ENCODE peak calls at places on chromosomes 11 and 22, in nine cellular contexts. S is uterus, N is WTC11, X is left lung, C is cardiac fibroblast, G is fibroblast of villous mesenchyme, M is progenitor cell of endocrine pancreas, W is thoracic aorta, T is endothelial cell of umbilical vein. I is an unnamed sample.

GRCh38 chr22:36739185-36739584 is 35.6 kb upstream of the CACNG2 start:
- DNase-seq in S (no peak), N (no peak), X (no peak), C (no peak), G (no peak), M (peak), W (no peak), T (no peak), I (no peak)

GRCh38 chr11:115990004-115990447 is 485.8 kb upstream of the CADM1 start:
- DNase-seq in S (no peak), N (peak), X (no peak), C (no peak), G (no peak), M (no peak), W (no peak), T (no peak), I (no peak)

GRCh38 chr11:115524572-115524971 is 20.4 kb upstream of the CADM1 start:
- DNase-seq in S (no peak), N (no peak), X (no peak), C (no peak), G (no peak), M (no peak), W (no peak), T (no peak), I (no peak)

GRCh38 chr11:130407978-130408377 is 20.4 kb downstream of the ADAMTS8 start:
- DNase-seq in S (peak), N (no peak), X (no peak), C (peak), G (peak), M (no peak), W (peak), T (no peak), I (peak)

GRCh38 chr11:19493446-19493845 is 219.2 kb upstream of the NAV2 start:
- DNase-seq in S (no peak), N (no peak), X (no peak), C (no peak), G (no peak), M (no peak), W (no peak), T (no peak), I (no peak)

GRCh38 chr11:6855971-6856542 is 6.8 kb upstream of the OR10A2 start:
- DNase-seq in S (no peak), N (no peak), X (no peak), C (peak), G (peak), M (no peak), W (no peak), T (no peak), I (peak)

GRCh38 chr11:20310137-20310536 is 53.4 kb upstream of the HTATIP2 start:
- DNase-seq in S (no peak), N (no peak), X (no peak), C (no peak), G (no peak), M (no peak), W (no peak), T (no peak), I (peak)

GRCh38 chr11:128359515-128359914 is 227.8 kb downstream of the ETS1 start:
- DNase-seq in S (no peak), N (no peak), X (no peak), C (peak), G (peak), M (no peak), W (no peak), T (peak), I (peak)

GRCh38 chr11:112455791-112456190 is 195.1 kb upstream of the PLET1 start:
- DNase-seq in S (no peak), N (no peak), X (no peak), C (peak), G (peak), M (no peak), W (no peak), T (peak), I (peak)

GRCh38 chr11:12585861-12586260 is 88.4 kb upstream of the TEAD1 start:
- DNase-seq in S (no peak), N (no peak), X (no peak), C (peak), G (no peak), M (no peak), W (no peak), T (no peak), I (peak)

GRCh38 chr22:35154937-35155387 is 89.0 kb downstream of the ISX start:
- DNase-seq in S (peak), N (peak), X (peak), C (peak), G (peak), M (peak), W (no peak), T (peak), I (peak)

GRCh38 chr11:64285885-64286800 is 495 bp downstream of the GPR137 start:
- DNase-seq in S (no peak), N (no peak), X (no peak), C (no peak), G (no peak), M (no peak), W (no peak), T (no peak), I (no peak)

GRCh38 chr11:111814567-111814966 is 48.4 kb upstream of the PPP2R1B start:
- DNase-seq in S (no peak), N (no peak), X (no peak), C (peak), G (peak), M (no peak), W (no peak), T (no peak), I (peak)

GRCh38 chr11:67644472-67645418 is 5.2 kb upstream of the TBX10 start:
- DNase-seq in S (no peak), N (peak), X (peak), C (no peak), G (no peak), M (no peak), W (no peak), T (no peak), I (no peak)

GRCh38 chr22:20885017-20885556 is 26.3 kb downstream of the SNAP29 start:
- DNase-seq in S (no peak), N (no peak), X (no peak), C (no peak), G (no peak), M (no peak), W (no peak), T (no peak), I (no peak)

GRCh38 chr11:116691779-116692178 is 81.0 kb downstream of the BUD13 start:
- DNase-seq in S (peak), N (peak), X (no peak), C (peak), G (peak), M (peak), W (no peak), T (peak), I (peak)

GRCh38 chr11:117604349-117604995 is 192.5 kb downstream of the DSCAML1 start:
- DNase-seq in S (no peak), N (no peak), X (no peak), C (no peak), G (no peak), M (no peak), W (no peak), T (no peak), I (peak)

GRCh38 chr11:96465537-96465936 is 75.7 kb downstream of the JRKL start:
- DNase-seq in S (no peak), N (no peak), X (no peak), C (no peak), G (no peak), M (no peak), W (no peak), T (no peak), I (no peak)

GRCh38 chr22:29710922-29711593 is 8.7 kb upstream of the CABP7 start:
- DNase-seq in S (no peak), N (no peak), X (peak), C (peak), G (no peak), M (no peak), W (no peak), T (no peak), I (no peak)

GRCh38 chr22:44893731-44894080 is 116.1 kb downstream of the PHF21B start:
- DNase-seq in S (no peak), N (no peak), X (no peak), C (no peak), G (no peak), M (no peak), W (no peak), T (no peak), I (no peak)

GRCh38 chr11:57764527-57764926 is 2.9 kb downstream of the CTNND1 start:
- DNase-seq in S (no peak), N (no peak), X (no peak), C (no peak), G (peak), M (no peak), W (no peak), T (no peak), I (peak)

GRCh38 chr11:43508511-43508918 is 149.8 kb downstream of the TTC17 start:
- DNase-seq in S (no peak), N (no peak), X (no peak), C (peak), G (peak), M (no peak), W (no peak), T (no peak), I (peak)

GRCh38 chr11:87144266-87144665 is 106.5 kb downstream of the TMEM135 start:
- DNase-seq in S (no peak), N (no peak), X (no peak), C (no peak), G (no peak), M (no peak), W (no peak), T (no peak), I (no peak)

GRCh38 chr11:83306385-83307080 is 20.4 kb upstream of the CCDC90B start:
- DNase-seq in S (no peak), N (no peak), X (no peak), C (no peak), G (no peak), M (no peak), W (no peak), T (no peak), I (no peak)

GRCh38 chr11:22479133-22479690 is 141.0 kb downstream of the SLC17A6 start:
- DNase-seq in S (no peak), N (no peak), X (no peak), C (no peak), G (no peak), M (no peak), W (no peak), T (no peak), I (no peak)

GRCh38 chr11:64323373-64323772 is 5.5 kb downstream of the PRDX5 start:
- DNase-seq in S (no peak), N (no peak), X (no peak), C (no peak), G (no peak), M (no peak), W (no peak), T (no peak), I (no peak)

GRCh38 chr11:68338041-68338800 is 25.8 kb downstream of the LRP5 start:
- DNase-seq in S (peak), N (no peak), X (no peak), C (peak), G (peak), M (no peak), W (no peak), T (no peak), I (peak)

GRCh38 chr11:8329336-8329735 is 65.7 kb upstream of the LMO1 start:
- DNase-seq in S (no peak), N (no peak), X (no peak), C (no peak), G (no peak), M (no peak), W (no peak), T (no peak), I (no peak)

GRCh38 chr11:27977031-27977430 is 130.9 kb downstream of the KIF18A start:
- DNase-seq in S (no peak), N (no peak), X (no peak), C (no peak), G (no peak), M (no peak), W (no peak), T (no peak), I (peak)

GRCh38 chr22:43319661-43320486 is 23.3 kb downstream of the SCUBE1 start:
- DNase-seq in S (no peak), N (no peak), X (no peak), C (no peak), G (no peak), M (no peak), W (no peak), T (no peak), I (no peak)

DNA sequence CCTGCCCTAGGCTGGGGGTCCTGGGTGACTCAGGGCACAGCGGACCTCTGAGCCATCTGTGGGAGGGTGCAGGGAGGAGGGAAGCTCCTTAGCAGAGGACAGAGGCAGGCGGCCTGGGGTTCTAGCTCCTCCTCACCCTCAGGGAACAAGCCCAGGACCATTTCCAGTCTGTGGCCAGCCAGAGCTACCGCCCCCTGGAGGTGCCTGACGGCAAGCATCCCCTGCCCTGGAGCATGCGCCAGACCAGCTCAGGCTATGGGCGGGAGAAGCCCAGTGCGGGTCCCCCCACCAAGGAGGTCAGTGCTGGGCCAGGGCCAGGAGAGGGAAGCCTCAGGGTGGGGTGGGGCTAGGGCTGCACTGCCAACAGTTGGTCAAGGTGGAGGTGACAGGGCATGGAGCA is 26.0 kb upstream of the LRRC10B start:
- DNase-seq in S (no peak), N (peak), X (no peak), C (no peak), G (no peak), M (peak), W (no peak), T (no peak), I (no peak)
- TF ChIP-seq CTCF in S (no peak), N (peak), X (peak), C (peak), G (peak), M (peak), W (peak), T (peak), I (peak)

GRCh38 chr22:25849514-25849913 is 107.5 kb downstream of the MYO18B start:
- DNase-seq in S (no peak), N (no peak), X (no peak), C (no peak), G (no peak), M (no peak), W (no peak), T (no peak), I (no peak)

GRCh38 chr22:25853501-25853900 is 111.5 kb downstream of the MYO18B start:
- DNase-seq in S (no peak), N (no peak), X (no peak), C (no peak), G (no peak), M (no peak), W (no peak), T (no peak), I (no peak)

GRCh38 chr22:25852223-25852622 is 110.2 kb downstream of the MYO18B start:
- DNase-seq in S (no peak), N (no peak), X (no peak), C (no peak), G (no peak), M (no peak), W (no peak), T (no peak), I (no peak)

GRCh38 chr22:25853078-25853477 is 111.1 kb downstream of the MYO18B start:
- DNase-seq in S (no peak), N (no peak), X (no peak), C (no peak), G (no peak), M (no peak), W (no peak), T (no peak), I (no peak)

GRCh38 chr22:25853902-25854301 is 111.9 kb downstream of the MYO18B start:
- DNase-seq in S (no peak), N (no peak), X (no peak), C (no peak), G (no peak), M (no peak), W (no peak), T (no peak), I (peak)
- TF ChIP-seq CTCF in S (no peak), N (no peak), X (no peak), C (no peak), G (no peak), M (peak), W (no peak), T (peak), I (no peak)

DNA sequence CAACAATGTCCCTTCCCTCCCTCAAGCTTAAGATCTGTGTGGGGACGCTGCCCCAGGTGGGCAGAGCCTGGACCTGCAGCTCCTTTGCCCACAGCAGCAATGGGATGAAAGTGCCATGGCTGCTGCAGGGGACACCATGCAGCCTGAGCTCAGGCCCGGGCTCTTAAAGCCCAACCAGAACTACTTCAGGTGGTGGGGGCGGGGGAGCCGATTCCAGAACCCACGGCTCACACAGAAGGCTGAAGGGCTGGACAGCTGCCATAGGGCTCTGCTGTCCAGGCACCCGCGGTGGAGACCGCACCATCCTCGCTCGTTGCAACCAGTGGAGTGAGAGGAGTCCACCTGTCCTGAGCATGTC is 12.5 kb downstream of the CHID1 start:
- DNase-seq in S (no peak), N (peak), X (no peak), C (peak), G (peak), M (no peak), W (no peak), T (peak), I (peak)
- TF ChIP-seq CTCF in S (no peak), N (peak), X (no peak), C (peak), G (peak), M (no peak), W (no peak), T (peak), I (peak)

DNA sequence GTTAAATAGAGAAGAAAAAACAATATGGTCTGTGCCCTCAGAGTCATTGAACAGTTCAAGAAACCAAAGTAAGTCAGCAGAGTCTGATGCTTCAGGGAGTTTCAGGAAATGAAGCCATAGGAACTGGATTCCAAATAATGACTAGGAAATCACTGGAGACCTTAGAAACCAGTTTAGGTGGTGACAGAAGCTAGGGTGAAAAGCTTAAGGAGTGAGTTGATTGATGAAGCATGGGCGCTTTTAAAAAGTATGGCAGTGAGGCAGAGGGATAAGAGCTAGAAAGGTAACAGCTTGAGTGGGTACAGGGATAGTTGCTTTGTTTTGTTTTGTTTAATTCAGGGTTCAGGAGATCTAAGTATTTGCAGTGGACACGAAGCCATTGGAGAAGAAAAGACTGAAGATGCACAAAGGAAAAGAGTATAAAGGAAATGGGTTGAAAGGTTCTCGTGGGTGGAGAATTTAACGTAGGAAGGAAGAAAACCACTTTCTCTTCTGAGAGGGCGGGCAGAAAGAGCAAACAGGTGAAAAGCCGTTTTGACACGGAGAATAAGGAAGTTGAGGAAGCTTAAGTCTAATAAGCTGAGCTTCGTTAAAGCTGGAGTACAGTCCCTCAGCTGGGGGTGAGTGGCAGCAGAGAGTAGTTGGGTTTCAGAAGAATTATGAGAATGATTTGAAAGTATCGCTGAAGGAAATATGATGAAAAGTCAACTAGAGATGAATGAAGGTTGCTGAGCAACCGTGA is 14.8 kb downstream of the SGSM3 start:
- DNase-seq in S (no peak), N (no peak), X (no peak), C (no peak), G (no peak), M (no peak), W (no peak), T (no peak), I (no peak)
- TF ChIP-seq CTCF in S (no peak), N (no peak), X (no peak), C (no peak), G (no peak), M (no peak), W (no peak), T (no peak), I (no peak)

GRCh38 chr11:35391922-35392813 is 27.2 kb downstream of the SLC1A2 start:
- DNase-seq in S (peak), N (peak), X (peak), C (peak), G (peak), M (peak), W (peak), T (peak), I (peak)
- TF ChIP-seq CTCF in S (peak), N (peak), X (peak), C (peak), G (peak), M (peak), W (peak), T (peak), I (peak)

DNA sequence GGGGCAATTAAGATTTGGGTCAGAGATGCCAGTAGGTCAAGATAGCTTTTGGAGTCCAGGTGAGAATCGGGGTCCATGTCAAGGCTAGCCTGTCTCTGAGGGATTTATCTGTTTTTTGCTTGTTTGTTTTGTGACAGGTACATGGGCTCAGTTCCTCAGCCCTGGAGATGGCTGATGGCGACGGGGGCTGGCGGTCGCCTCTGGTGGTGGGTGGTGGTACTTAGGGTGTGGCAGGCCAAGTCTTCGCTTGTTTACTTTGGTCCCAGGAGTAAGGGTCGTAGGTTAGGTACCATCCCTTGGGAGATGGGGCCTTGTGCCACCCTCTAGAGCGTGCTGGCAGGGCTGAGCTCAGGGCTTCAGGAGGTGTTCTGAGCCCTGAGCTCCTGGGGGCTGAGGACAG is 4.7 kb downstream of the SLC25A45 start:
- DNase-seq in S (no peak), N (no peak), X (no peak), C (no peak), G (no peak), M (no peak), W (no peak), T (no peak), I (no peak)
- TF ChIP-seq CTCF in S (no peak), N (no peak), X (no peak), C (no peak), G (no peak), M (peak), W (no peak), T (no peak), I (no peak)

GRCh38 chr11:110376711-110377324 is 52.9 kb upstream of the FDX1 start:
- DNase-seq in S (peak), N (peak), X (peak), C (peak), G (peak), M (peak), W (peak), T (peak), I (peak)
- TF ChIP-seq CTCF in S (peak), N (peak), X (peak), C (peak), G (peak), M (peak), W (peak), T (peak), I (peak)